ENCODE peak calls at places on chromosome 13, in ten cellular contexts. M, H, R, F, P, X, J, U, G and T are unnamed samples.

GRCh38 chr13:100139822-100140221 is 50.9 kb downstream of the PCCA start:
- DNase-seq in J (no peak), P (no peak), R (no peak), M (no peak), F (no peak), G (no peak), U (no peak), X (no peak), H (no peak), T (no peak)

GRCh38 chr13:108154421-108154858 is 60.9 kb downstream of the LIG4 start:
- DNase-seq in J (no peak), G (peak; percentile 59), M (no peak), H (peak; percentile 75), X (no peak), U (no peak), P (no peak), F (no peak), R (no peak), T (no peak)

GRCh38 chr13:101556676-101557121 is 104.2 kb downstream of the ITGBL1 start:
- DNase-seq in U (no peak), M (peak; percentile 37), J (peak; percentile 74), P (no peak), G (no peak), R (no peak), H (no peak), X (no peak), F (no peak), T (no peak)

GRCh38 chr13:107907065-107907464 is 308.3 kb downstream of the LIG4 start:
- DNase-seq in H (no peak), M (no peak), G (no peak), P (no peak), F (no peak), U (no peak), J (no peak), R (no peak), X (no peak), T (no peak)

GRCh38 chr13:30396434-30397075 is 25.7 kb upstream of the UBE2L5 start:
- DNase-seq in X (no peak), F (no peak), H (no peak), M (no peak), U (no peak), G (no peak), R (no peak), J (no peak), P (no peak), T (no peak)

GRCh38 chr13:110397445-110397844 is 90.4 kb downstream of the COL4A2 start:
- DNase-seq in H (no peak), U (no peak), F (no peak), R (no peak), P (no peak), G (no peak), J (peak; percentile 80), X (no peak), M (no peak), T (no peak)

GRCh38 chr13:20127563-20128458 is 33.0 kb downstream of the GJA3 start:
- DNase-seq in R (no peak), G (peak; percentile 87), H (peak; percentile 89), M (no peak), P (peak; percentile 10), U (no peak), J (peak; percentile 44), F (peak; percentile 38), X (peak; percentile 56), T (peak; percentile 12)

GRCh38 chr13:40911341-40911740 is 107.8 kb downstream of the ELF1 start:
- DNase-seq in U (no peak), X (no peak), R (no peak), G (no peak), J (no peak), H (no peak), F (no peak), P (no peak), M (no peak), T (no peak)